ENCODE peak calls at places on chromosome 21, in four cellular contexts. R is H1, I is K562, Q is GM12878. O is an unnamed sample. For H3K79me2, the result is how much of the 10 kb centered on the place peaks cover.

GRCh38 chr21:26047279-26047967 is 123.1 kb downstream of the APP start:
- DNase-seq in R (no peak), I (no peak), Q (no peak), O (no peak)

GRCh38 chr21:44575307-44576024 is 1.9 kb downstream of the KRTAP10-4 start:
- DNase-seq in R (no peak), I (no peak), Q (no peak), O (no peak)

GRCh38 chr21:43992121-43992520 is 20.0 kb upstream of the TRAPPC10 start:
- DNase-seq in R (no peak), I (no peak), Q (no peak), O (no peak)

GRCh38 chr21:45291613-45292398 is 4.1 kb upstream of the POFUT2 start:
- DNase-seq in R (no peak), I (peak), Q (no peak), O (peak)

GRCh38 chr21:14842641-14843040 is 222.2 kb downstream of the NRIP1 start:
- DNase-seq in R (no peak), I (no peak), Q (no peak), O (no peak)

GRCh38 chr21:45698493-45698947 is 55.0 kb downstream of the PCBP3 start:
- DNase-seq in R (no peak), I (no peak), Q (no peak), O (no peak)

GRCh38 chr21:14620152-14620551 is 74.0 kb upstream of the SAMSN1 start:
- DNase-seq in R (no peak), I (no peak), Q (no peak), O (no peak)

GRCh38 chr21:25639922-25640670 is 1.0 kb downstream of the JAM2 start:
- DNase-seq in R (no peak), I (no peak), Q (no peak), O (peak)

GRCh38 chr21:43824250-43824882 is 35.0 kb downstream of the RRP1 start:
- DNase-seq in R (no peak), I (no peak), Q (no peak), O (peak)

GRCh38 chr21:24514081-24514733 is 1093.1 kb downstream of the MRPL39 start:
- DNase-seq in R (no peak), I (no peak), Q (no peak), O (peak)

GRCh38 chr21:18801468-18801867 is 397.9 kb upstream of the TMPRSS15 start:
- DNase-seq in R (no peak), I (no peak), Q (no peak), O (peak)

GRCh38 chr21:21084179-21084578 is 86.0 kb downstream of the NCAM2 start:
- DNase-seq in R (no peak), I (no peak), Q (no peak), O (no peak)

GRCh38 chr21:17119466-17120297 is 393.2 kb upstream of the CXADR start:
- DNase-seq in R (peak), I (no peak), Q (no peak), O (no peak)

GRCh38 chr21:38950388-38951094 is 144.8 kb downstream of the ETS2 start:
- DNase-seq in R (no peak), I (no peak), Q (no peak), O (no peak)

GRCh38 chr21:44079846-44080245 is 27.4 kb upstream of the PWP2 start:
- DNase-seq in R (no peak), I (no peak), Q (no peak), O (no peak)

GRCh38 chr21:43741425-43742096 is 22.6 kb downstream of the PDXK start:
- DNase-seq in R (no peak), I (no peak), Q (no peak), O (peak)

GRCh38 chr21:36350282-36350910 is 30.4 kb downstream of the MORC3 start:
- DNase-seq in R (no peak), I (no peak), Q (no peak), O (no peak)

GRCh38 chr21:15406791-15407190 is 323.0 kb upstream of the USP25 start:
- DNase-seq in R (no peak), I (no peak), Q (no peak), O (no peak)

GRCh38 chr21:15480160-15480559 is 249.6 kb upstream of the USP25 start:
- DNase-seq in R (no peak), I (no peak), Q (no peak), O (no peak)

GRCh38 chr21:32772281-32773047 is 909 bp upstream of the PAXBP1 start:
- DNase-seq in R (no peak), I (peak), Q (peak), O (peak)

GRCh38 chr21:15018382-15018781 is 46.4 kb downstream of the NRIP1 start:
- DNase-seq in R (no peak), I (no peak), Q (no peak), O (no peak)

GRCh38 chr21:38965910-38966504 is 160.3 kb downstream of the ETS2 start:
- DNase-seq in R (no peak), I (peak), Q (no peak), O (peak)

GRCh38 chr21:44785620-44786344 is 15.8 kb downstream of the UBE2G2 start:
- DNase-seq in R (no peak), I (no peak), Q (no peak), O (no peak)

GRCh38 chr21:22657786-22658185 is 1659.6 kb downstream of the NCAM2 start:
- DNase-seq in R (no peak), I (no peak), Q (no peak), O (no peak)

GRCh38 chr21:44658913-44659595 is 1.3 kb downstream of the KRTAP12-3 start:
- DNase-seq in R (no peak), I (no peak), Q (no peak), O (no peak)

GRCh38 chr21:45001134-45002095 is 61.6 kb downstream of the SLX9 start:
- DNase-seq in R (no peak), I (no peak), Q (no peak), O (no peak)

GRCh38 chr21:25964009-25964408 is 206.6 kb downstream of the APP start:
- DNase-seq in R (no peak), I (no peak), Q (no peak), O (no peak)

GRCh38 chr21:46161800-46162592 is 6.6 kb upstream of the FTCD start:
- DNase-seq in R (no peak), I (no peak), Q (no peak), O (peak)

GRCh38 chr21:44082648-44083436 is 24.4 kb upstream of the PWP2 start:
- DNase-seq in R (no peak), I (no peak), Q (no peak), O (no peak)

GRCh38 chr21:18987515-18988026 is 584.0 kb upstream of the TMPRSS15 start:
- DNase-seq in R (no peak), I (no peak), Q (no peak), O (no peak)

GRCh38 chr21:45309069-45309521 is 21.4 kb upstream of the POFUT2 start:
- DNase-seq in R (peak), I (peak), Q (no peak), O (peak)

GRCh38 chr21:32337206-32337605 is 38.6 kb downstream of the MRAP start:
- DNase-seq in R (no peak), I (no peak), Q (no peak), O (no peak)

GRCh38 chr21:38925923-38926322 is 120.2 kb downstream of the ETS2 start:
- DNase-seq in R (no peak), I (no peak), Q (no peak), O (no peak)

GRCh38 chr21:25582164-25582563 is 25.1 kb downstream of the MRPL39 start:
- DNase-seq in R (no peak), I (no peak), Q (no peak), O (no peak)

GRCh38 chr21:27814226-27814625 is 847.3 kb upstream of the ADAMTS5 start:
- DNase-seq in R (no peak), I (no peak), Q (no peak), O (no peak)

GRCh38 chr21:45209046-45209445 is 78.6 kb downstream of the POFUT2 start:
- DNase-seq in R (no peak), I (no peak), Q (no peak), O (no peak)

GRCh38 chr21:31873696-31874599 is 1.1 kb downstream of the HUNK start:
- DNase-seq in R (no peak), I (peak), Q (no peak), O (peak)

GRCh38 chr21:32386195-32386870 is 6.5 kb downstream of the URB1 start:
- DNase-seq in R (no peak), I (no peak), Q (no peak), O (no peak)

GRCh38 chr21:45119812-45120211 is 45.4 kb downstream of the ADARB1 start:
- DNase-seq in R (no peak), I (no peak), Q (no peak), O (no peak)

GRCh38 chr21:41369105-41369914 is 7.5 kb downstream of the MX2 start:
- DNase-seq in R (no peak), I (no peak), Q (peak), O (peak)
- TF ChIP-seq GABPA in R (no peak), I (no peak), Q (no peak), O (no peak)

GRCh38 chr21:40759061-40759460 is 87.9 kb downstream of the DSCAM start:
- DNase-seq in R (no peak), I (no peak), Q (no peak), O (no peak)

GRCh38 chr21:40757366-40757765 is 89.6 kb downstream of the DSCAM start:
- DNase-seq in R (no peak), I (no peak), Q (no peak), O (no peak)

GRCh38 chr21:40754466-40754865 is 92.5 kb downstream of the DSCAM start:
- DNase-seq in R (no peak), I (no peak), Q (no peak), O (no peak)

GRCh38 chr21:40752125-40752524 is 94.8 kb downstream of the DSCAM start:
- DNase-seq in R (no peak), I (no peak), Q (no peak), O (no peak)

DNA sequence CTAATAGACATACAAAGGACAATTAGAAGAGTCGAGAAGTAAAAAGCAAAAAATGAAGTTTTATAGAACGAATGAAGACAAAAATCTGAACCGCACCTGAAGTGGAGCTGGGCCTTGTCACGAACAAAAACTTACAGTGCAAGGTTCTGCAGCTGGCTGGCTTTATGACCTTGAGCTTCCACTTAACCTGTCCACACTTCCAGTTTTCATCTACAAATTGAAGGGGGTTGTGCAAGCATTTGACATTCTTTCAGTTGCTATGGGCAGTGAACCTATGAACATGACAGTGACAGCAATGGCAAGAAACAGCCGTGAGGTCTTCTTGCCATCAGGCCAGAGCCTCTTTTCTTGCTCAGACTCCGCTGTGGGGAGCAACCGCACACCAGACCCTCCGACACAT is 93.2 kb downstream of the DSCAM start:
- DNase-seq in R (no peak), I (no peak), Q (no peak), O (no peak)
- H3K79me2 ChIP-seq in R (under half), I (under half), Q (under half), O (under half)

GRCh38 chr21:41668686-41669532 is 97.9 kb downstream of the RIPK4 start:
- DNase-seq in R (no peak), I (no peak), Q (no peak), O (no peak)
- TF ChIP-seq GABPA in R (no peak), I (no peak), Q (no peak), O (no peak)

GRCh38 chr21:34970126-34970525 is 79.0 kb downstream of the RUNX1 start:
- DNase-seq in R (no peak), I (no peak), Q (no peak), O (no peak)
- H3K79me2 ChIP-seq in R (under half), I (under half), Q (under half), O (under half)

GRCh38 chr21:37383066-37383465 is 16.5 kb downstream of the DYRK1A start:
- DNase-seq in R (no peak), I (no peak), Q (no peak), O (no peak)

GRCh38 chr21:37381883-37382585 is 15.5 kb downstream of the DYRK1A start:
- DNase-seq in R (no peak), I (no peak), Q (no peak), O (no peak)

GRCh38 chr21:37378700-37379139 is 12.1 kb downstream of the DYRK1A start:
- DNase-seq in R (no peak), I (peak), Q (no peak), O (no peak)

GRCh38 chr21:37383784-37384311 is 17.3 kb downstream of the DYRK1A start:
- DNase-seq in R (no peak), I (no peak), Q (no peak), O (no peak)

DNA sequence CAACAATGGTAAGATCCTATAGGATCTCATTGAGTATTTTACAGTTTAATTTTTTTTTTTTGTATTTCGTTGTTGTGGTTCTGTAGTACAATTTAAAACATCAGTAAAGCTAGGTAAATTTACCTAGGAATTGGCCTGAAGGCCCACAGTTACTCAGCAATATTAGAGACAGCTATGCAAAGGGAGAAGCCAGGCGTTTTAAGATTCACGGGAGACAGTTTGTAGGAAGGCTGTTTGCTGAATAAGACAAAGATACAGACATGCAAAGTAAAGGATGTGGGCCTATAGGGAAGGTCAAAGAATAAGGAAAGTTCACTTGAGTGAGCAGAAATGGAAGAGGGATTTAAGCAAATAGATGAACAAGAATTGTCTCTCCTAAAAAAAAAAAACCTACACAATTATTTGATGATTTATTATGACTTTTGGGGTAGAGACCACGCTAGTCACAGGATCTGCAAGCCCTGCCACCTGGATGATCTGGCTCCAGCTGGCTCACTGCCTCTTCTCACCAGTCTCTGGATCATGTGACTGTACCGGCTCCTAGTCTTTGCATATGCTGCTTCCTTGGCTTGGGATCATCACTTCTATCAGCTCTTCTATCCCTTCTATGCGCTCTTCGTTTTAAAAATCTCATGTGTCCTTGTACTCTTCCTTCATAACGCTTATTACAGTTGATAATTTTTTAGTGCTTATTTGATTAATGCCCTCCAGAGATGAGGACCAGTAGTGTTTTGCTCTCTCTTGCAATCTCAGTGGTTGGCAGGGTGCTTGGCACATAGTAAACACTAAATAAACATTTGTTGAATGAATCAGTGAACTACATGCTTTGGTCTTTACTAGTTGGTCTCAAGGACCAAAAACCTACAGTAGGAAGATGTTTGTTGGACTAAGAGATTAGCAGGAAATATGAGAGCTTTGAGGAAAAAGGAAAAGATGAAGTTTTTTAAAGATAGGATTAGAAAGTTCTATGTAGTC is 14.1 kb downstream of the DYRK1A start:
- DNase-seq in R (no peak), I (no peak), Q (no peak), O (no peak)
- TF ChIP-seq GABPA in R (no peak), I (no peak), Q (no peak), O (no peak)

DNA sequence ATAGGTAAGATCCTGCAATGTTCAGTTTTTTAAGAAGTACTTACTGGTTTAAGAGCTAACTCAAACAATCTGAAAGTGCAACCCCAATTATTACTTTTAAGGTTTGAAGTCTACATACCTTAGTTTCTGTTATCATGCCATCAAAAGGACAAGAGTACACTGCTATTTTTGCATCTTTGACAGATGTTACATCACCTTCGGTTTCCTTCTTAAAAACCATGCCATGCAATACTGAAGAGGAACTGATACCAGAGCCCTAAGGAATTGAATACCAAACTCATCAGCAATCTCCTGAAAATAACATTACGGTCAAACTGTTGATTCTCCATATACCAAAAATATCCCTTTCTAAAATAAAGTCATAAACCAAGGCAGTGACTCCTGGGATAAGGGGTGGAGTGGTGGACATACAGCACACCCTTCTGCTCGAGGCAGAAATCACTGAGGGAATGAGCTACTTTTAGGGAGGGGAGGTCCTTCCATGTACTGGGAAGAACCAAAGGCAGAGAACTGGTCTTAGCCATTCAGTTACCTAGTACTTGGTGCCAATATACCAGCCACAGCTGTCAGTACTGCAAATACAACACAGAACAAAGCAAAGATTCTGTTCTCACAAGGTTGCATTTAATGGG is 8.5 kb downstream of the CCT8 start:
- DNase-seq in R (no peak), I (no peak), Q (peak), O (no peak)
- H3K79me2 ChIP-seq in R (under half), I (under half), Q (under half), O (under half)

DNA sequence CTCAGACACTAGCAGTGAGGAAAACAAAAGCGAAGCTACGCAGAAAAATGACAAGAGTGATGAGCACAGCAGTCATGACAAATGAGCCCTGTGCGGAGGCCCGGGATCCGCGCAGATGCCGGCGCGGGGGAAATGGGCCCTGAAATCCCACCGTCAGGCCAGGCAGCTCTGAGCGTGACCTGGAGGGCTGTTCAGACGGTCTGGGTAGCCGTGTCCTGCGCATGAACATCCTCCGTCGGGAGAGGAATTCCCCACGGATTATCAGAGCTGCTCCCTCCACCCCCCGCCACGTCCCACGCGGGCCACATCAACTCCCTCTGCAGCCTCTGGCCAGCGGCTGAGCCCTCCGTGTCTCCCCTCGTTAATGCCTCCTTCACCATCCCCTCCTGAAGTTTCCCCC is 15.2 kb downstream of the PDE9A start:
- DNase-seq in R (no peak), I (no peak), Q (no peak), O (no peak)
- TF ChIP-seq GABPA in R (no peak), I (no peak), Q (no peak), O (no peak)

O was measured in SK-N-SH.